ENCODE peak calls at places on chromosomes 6 and 20, in five cellular contexts. G, H, F, J and T are unnamed samples.

GRCh38 chr6:17395112-17395511 is 1.7 kb downstream of the CAP2 start:
- DNase-seq in G (no peak), H (no peak), F (no peak), J (no peak), T (no peak)

GRCh38 chr20:641516-641913 is 11.5 kb downstream of the SRXN1 start:
- DNase-seq in G (no peak), H (no peak), F (peak), J (no peak), T (no peak)

GRCh38 chr6:111591901-111592461 is 13.7 kb downstream of the TRAF3IP2 start:
- DNase-seq in G (no peak), H (no peak), F (no peak), J (no peak), T (no peak)

GRCh38 chr6:37620519-37620918 is 77.2 kb downstream of the MDGA1 start:
- DNase-seq in G (no peak), H (no peak), F (no peak), J (no peak), T (no peak)

GRCh38 chr6:85044336-85044735 is 279.9 kb upstream of the TBX18 start:
- DNase-seq in G (no peak), H (no peak), F (no peak), J (no peak), T (no peak)

GRCh38 chr20:36491901-36492617 is 49.3 kb upstream of the MYL9 start:
- DNase-seq in G (no peak), H (peak), F (no peak), J (peak), T (no peak)

GRCh38 chr6:36657942-36658544 is 20.5 kb upstream of the CDKN1A start:
- DNase-seq in G (no peak), H (peak), F (no peak), J (no peak), T (no peak)

GRCh38 chr6:7156666-7157278 is 49.0 kb downstream of the RREB1 start:
- DNase-seq in G (no peak), H (peak), F (no peak), J (no peak), T (no peak)

GRCh38 chr20:62252342-62252966 is 14.1 kb downstream of the OSBPL2 start:
- DNase-seq in G (no peak), H (peak), F (no peak), J (no peak), T (no peak)

GRCh38 chr6:93327857-93328256 is 91.5 kb downstream of the EPHA7 start:
- DNase-seq in G (no peak), H (no peak), F (no peak), J (no peak), T (no peak)

GRCh38 chr6:110341671-110342304 is 16.4 kb downstream of the METTL24 start:
- DNase-seq in G (no peak), H (no peak), F (peak), J (no peak), T (peak)
- TF ChIP-seq CTCF in G (no peak), H (peak), F (peak), J (peak), T (peak)

GRCh38 chr6:162736933-162737332 is 9.2 kb downstream of the PACRG start:
- DNase-seq in G (no peak), H (no peak), F (no peak), J (no peak), T (no peak)
- TF ChIP-seq CTCF in G (no peak), H (no peak), F (no peak), J (no peak), T (no peak)

GRCh38 chr20:34475979-34476736 is 40.1 kb upstream of the DYNLRB1 start:
- DNase-seq in G (no peak), H (peak), F (peak), J (peak), T (no peak)
- TF ChIP-seq CTCF in G (peak), H (peak), F (no peak), J (peak), T (no peak)

GRCh38 chr20:17835240-17835940 is 133.2 kb downstream of the SNX5 start:
- DNase-seq in G (peak), H (peak), F (no peak), J (no peak), T (no peak)
- TF ChIP-seq CTCF in G (no peak), H (no peak), F (no peak), J (no peak), T (no peak)

GRCh38 chr6:701696-702479 is 8.9 kb upstream of the EXOC2 start:
- DNase-seq in G (no peak), H (no peak), F (peak), J (no peak), T (no peak)
- TF ChIP-seq CTCF in G (no peak), H (peak), F (no peak), J (no peak), T (peak)

DNA sequence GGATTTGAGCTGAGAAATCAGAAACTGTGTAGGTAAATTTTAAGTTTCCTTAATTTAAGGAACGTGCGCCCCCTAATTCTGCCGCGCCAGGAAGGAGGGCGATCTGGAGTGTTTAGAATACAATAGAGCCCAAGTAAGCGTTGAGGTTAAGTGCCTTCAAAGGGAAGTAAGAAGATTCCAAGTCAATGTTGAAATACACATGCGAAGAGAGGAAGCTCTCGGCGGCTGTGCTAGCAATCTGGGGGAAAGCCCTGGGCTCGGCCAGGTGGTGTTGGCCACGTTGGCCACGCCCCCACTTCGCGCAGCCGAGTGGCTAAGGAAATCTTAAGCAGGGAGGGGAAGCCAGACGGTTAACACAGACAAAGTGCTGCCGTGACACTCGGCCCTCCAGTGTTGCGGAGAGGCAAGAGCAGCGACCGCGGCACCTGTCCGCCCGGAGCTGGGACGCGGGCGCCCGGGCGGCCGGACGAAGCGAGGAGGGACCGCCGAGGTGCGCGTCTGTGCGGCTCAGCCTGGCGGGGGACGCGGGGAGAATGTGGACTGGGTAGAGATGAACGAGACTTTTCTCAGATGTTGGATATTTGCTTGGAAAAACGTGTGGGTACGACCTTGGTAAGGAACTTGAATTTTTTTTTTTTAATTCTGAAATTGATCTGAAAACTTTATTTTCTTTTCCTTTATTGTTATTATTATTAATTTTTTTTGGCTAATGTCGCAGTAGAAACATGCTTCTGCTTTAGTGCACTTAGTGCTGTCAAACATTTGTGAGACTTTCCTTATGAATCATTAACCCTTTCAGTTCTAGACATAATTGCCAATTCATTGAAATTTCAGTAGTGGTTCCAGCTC is at the start of gene PRDM1:
- DNase-seq in G (no peak), H (peak), F (peak), J (peak), T (peak)
- TF ChIP-seq CTCF in G (no peak), H (peak), F (no peak), J (peak), T (peak)

GRCh38 chr20:40535816-40536215 is 153.2 kb downstream of the MAFB start:
- DNase-seq in G (no peak), H (no peak), F (no peak), J (no peak), T (no peak)

GRCh38 chr20:40536866-40537265 is 152.2 kb downstream of the MAFB start:
- DNase-seq in G (no peak), H (no peak), F (no peak), J (no peak), T (no peak)

DNA sequence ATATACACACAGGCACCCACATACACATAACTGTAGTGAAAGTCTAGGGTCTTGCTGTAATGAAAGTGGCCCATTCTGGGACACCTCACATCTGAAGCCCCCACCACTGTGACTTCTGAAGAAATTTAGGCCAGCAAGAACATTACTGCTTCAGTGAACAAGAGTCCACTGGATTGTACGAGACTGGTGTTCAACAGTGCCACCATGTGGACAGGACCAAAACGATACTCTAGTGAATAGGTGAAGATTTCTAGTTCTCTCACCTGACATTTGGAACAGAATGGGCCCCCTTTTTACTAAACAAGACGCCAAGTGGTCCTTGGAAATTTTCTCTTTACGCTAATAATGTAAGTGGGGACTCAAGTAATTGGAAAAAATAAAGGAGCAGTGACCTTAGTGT is 156.9 kb downstream of the MAFB start:
- DNase-seq in G (no peak), H (no peak), F (peak), J (no peak), T (no peak)
- TF ChIP-seq CTCF in G (no peak), H (peak), F (peak), J (no peak), T (peak)

GRCh38 chr6:14807130-14807529 is 438.7 kb upstream of the JARID2 start:
- DNase-seq in G (no peak), H (no peak), F (no peak), J (no peak), T (no peak)

GRCh38 chr6:14806101-14806500 is 439.8 kb upstream of the JARID2 start:
- DNase-seq in G (no peak), H (no peak), F (no peak), J (no peak), T (no peak)

GRCh38 chr6:14804001-14804401 is 441.9 kb upstream of the JARID2 start:
- DNase-seq in G (no peak), H (peak), F (no peak), J (no peak), T (no peak)

GRCh38 chr6:14802761-14803160 is 443.1 kb upstream of the JARID2 start:
- DNase-seq in G (no peak), H (no peak), F (no peak), J (no peak), T (no peak)

GRCh38 chr6:14804444-14805210 is 441.2 kb upstream of the JARID2 start:
- DNase-seq in G (peak), H (peak), F (no peak), J (no peak), T (no peak)
- TF ChIP-seq CTCF in G (no peak), H (no peak), F (no peak), J (no peak), T (no peak)